ENCODE peak calls at places on chromosomes 12 and 14, in ten cellular contexts. One of them, this sample, is unnamed.

GRCh38 chr14:61940669-61941420 is 178.6 kb downstream of the SNAPC1 start:
- DNase-seq in astrocyte of the cerebellum: no peak
- DNase-seq in iris pigment epithelial cell: no peak
- DNase-seq in stimulated activated naive CD8-positive, alpha-beta T cell treated with anti-CD3 and anti-CD28 coated beads, Interleukin-15, Interleukin-2, amounts not matched to agents 100 U/mL and 50 U/mL, for 24 hours: no peak
- DNase-seq in A172: no peak
- DNase-seq in CD4-positive, alpha-beta memory T cell: no peak
- DNase-seq in nephron progenitor cell: peak; percentile 15
- DNase-seq in EH: peak; percentile 61
- DNase-seq in AG04449: no peak
- DNase-seq in pons: no peak
- DNase-seq in this sample: no peak

GRCh38 chr12:31477669-31478068 is 113.3 kb downstream of the DENND5B start:
- DNase-seq in astrocyte of the cerebellum: no peak
- DNase-seq in iris pigment epithelial cell: no peak
- DNase-seq in stimulated activated naive CD8-positive, alpha-beta T cell treated with anti-CD3 and anti-CD28 coated beads, Interleukin-15, Interleukin-2, amounts not matched to agents 100 U/mL and 50 U/mL, for 24 hours: no peak
- DNase-seq in A172: no peak
- DNase-seq in CD4-positive, alpha-beta memory T cell: no peak
- DNase-seq in nephron progenitor cell: no peak
- DNase-seq in EH: no peak
- DNase-seq in AG04449: no peak
- DNase-seq in pons: no peak
- DNase-seq in this sample: no peak

GRCh38 chr12:127363392-127363791 is 903.6 kb upstream of the TMEM132C start:
- DNase-seq in astrocyte of the cerebellum: no peak
- DNase-seq in iris pigment epithelial cell: peak; percentile 6
- DNase-seq in stimulated activated naive CD8-positive, alpha-beta T cell treated with anti-CD3 and anti-CD28 coated beads, Interleukin-15, Interleukin-2, amounts not matched to agents 100 U/mL and 50 U/mL, for 24 hours: no peak
- DNase-seq in A172: peak; percentile 10
- DNase-seq in CD4-positive, alpha-beta memory T cell: no peak
- DNase-seq in nephron progenitor cell: no peak
- DNase-seq in EH: peak; percentile 33
- DNase-seq in AG04449: no peak
- DNase-seq in pons: no peak
- DNase-seq in this sample: peak; percentile 35

GRCh38 chr14:36661506-36662257 is at the start of gene PAX9:
- DNase-seq in astrocyte of the cerebellum: peak; percentile 18
- DNase-seq in iris pigment epithelial cell: peak; percentile 36
- DNase-seq in stimulated activated naive CD8-positive, alpha-beta T cell treated with anti-CD3 and anti-CD28 coated beads, Interleukin-15, Interleukin-2, amounts not matched to agents 100 U/mL and 50 U/mL, for 24 hours: peak; percentile 46
- DNase-seq in A172: no peak
- DNase-seq in CD4-positive, alpha-beta memory T cell: no peak
- DNase-seq in nephron progenitor cell: peak; percentile 92
- DNase-seq in EH: peak; percentile 73
- DNase-seq in AG04449: no peak
- DNase-seq in pons: no peak
- DNase-seq in this sample: peak; percentile 66

GRCh38 chr12:42338280-42338679 is 12.3 kb downstream of the PPHLN1 start:
- DNase-seq in astrocyte of the cerebellum: no peak
- DNase-seq in iris pigment epithelial cell: no peak
- DNase-seq in stimulated activated naive CD8-positive, alpha-beta T cell treated with anti-CD3 and anti-CD28 coated beads, Interleukin-15, Interleukin-2, amounts not matched to agents 100 U/mL and 50 U/mL, for 24 hours: no peak
- DNase-seq in A172: no peak
- DNase-seq in CD4-positive, alpha-beta memory T cell: no peak
- DNase-seq in nephron progenitor cell: no peak
- DNase-seq in EH: no peak
- DNase-seq in AG04449: no peak
- DNase-seq in pons: no peak
- DNase-seq in this sample: no peak

GRCh38 chr12:109274381-109274780 is 34.7 kb downstream of the FOXN4 start:
- DNase-seq in astrocyte of the cerebellum: no peak
- DNase-seq in iris pigment epithelial cell: no peak
- DNase-seq in stimulated activated naive CD8-positive, alpha-beta T cell treated with anti-CD3 and anti-CD28 coated beads, Interleukin-15, Interleukin-2, amounts not matched to agents 100 U/mL and 50 U/mL, for 24 hours: no peak
- DNase-seq in A172: no peak
- DNase-seq in CD4-positive, alpha-beta memory T cell: no peak
- DNase-seq in nephron progenitor cell: no peak
- DNase-seq in EH: no peak
- DNase-seq in AG04449: no peak
- DNase-seq in pons: no peak
- DNase-seq in this sample: no peak

GRCh38 chr14:100067971-100068959 is 3.0 kb downstream of the EVL start:
- DNase-seq in astrocyte of the cerebellum: no peak
- DNase-seq in iris pigment epithelial cell: peak; percentile 73
- DNase-seq in stimulated activated naive CD8-positive, alpha-beta T cell treated with anti-CD3 and anti-CD28 coated beads, Interleukin-15, Interleukin-2, amounts not matched to agents 100 U/mL and 50 U/mL, for 24 hours: peak; percentile 87
- DNase-seq in A172: peak; percentile 44
- DNase-seq in CD4-positive, alpha-beta memory T cell: peak; percentile 90
- DNase-seq in nephron progenitor cell: no peak
- DNase-seq in EH: peak; percentile 39
- DNase-seq in AG04449: no peak
- DNase-seq in pons: peak; percentile 58
- DNase-seq in this sample: peak; percentile 76

GRCh38 chr12:80846930-80847329 is 90.8 kb downstream of the LIN7A start:
- DNase-seq in astrocyte of the cerebellum: no peak
- DNase-seq in iris pigment epithelial cell: no peak
- DNase-seq in stimulated activated naive CD8-positive, alpha-beta T cell treated with anti-CD3 and anti-CD28 coated beads, Interleukin-15, Interleukin-2, amounts not matched to agents 100 U/mL and 50 U/mL, for 24 hours: no peak
- DNase-seq in A172: no peak
- DNase-seq in CD4-positive, alpha-beta memory T cell: no peak
- DNase-seq in nephron progenitor cell: no peak
- DNase-seq in EH: no peak
- DNase-seq in AG04449: no peak
- DNase-seq in pons: no peak
- DNase-seq in this sample: no peak

GRCh38 chr14:29925106-29925722 is 2.4 kb downstream of the PRKD1 start:
- DNase-seq in astrocyte of the cerebellum: no peak
- DNase-seq in iris pigment epithelial cell: peak; percentile 77
- DNase-seq in stimulated activated naive CD8-positive, alpha-beta T cell treated with anti-CD3 and anti-CD28 coated beads, Interleukin-15, Interleukin-2, amounts not matched to agents 100 U/mL and 50 U/mL, for 24 hours: no peak
- DNase-seq in A172: no peak
- DNase-seq in CD4-positive, alpha-beta memory T cell: no peak
- DNase-seq in nephron progenitor cell: no peak
- DNase-seq in EH: peak; percentile 85
- DNase-seq in AG04449: peak; percentile 34
- DNase-seq in pons: no peak
- DNase-seq in this sample: peak; percentile 68